ENCODE peak calls at places on chromosomes 2 and 18, in seven cellular contexts. T, O, A, Y, Q, W and U are unnamed samples.

GRCh38 chr18:4453712-4454547 is 1.2 kb downstream of the DLGAP1 start:
- DNase-seq in T (no peak), O (no peak), A (no peak), Y (no peak), Q (peak), W (no peak), U (no peak)

GRCh38 chr18:12639990-12640880 is 17.7 kb downstream of the SPIRE1 start:
- DNase-seq in T (peak), O (peak), A (peak), Y (peak), Q (no peak), W (no peak), U (peak)

GRCh38 chr2:44652701-44653100 is 288.8 kb upstream of the SIX3 start:
- DNase-seq in T (no peak), O (no peak), A (no peak), Y (no peak), Q (no peak), W (no peak), U (no peak)

GRCh38 chr2:232386740-232387450 is 8.3 kb downstream of the ALPP start:
- DNase-seq in T (no peak), O (no peak), A (no peak), Y (no peak), Q (no peak), W (no peak), U (no peak)

GRCh38 chr18:14947482-14948162 is 199.7 kb downstream of the ANKRD30B start:
- DNase-seq in T (no peak), O (no peak), A (no peak), Y (no peak), Q (no peak), W (no peak), U (no peak)

GRCh38 chr2:20012282-20013060 is at the start of gene MATN3:
- DNase-seq in T (peak), O (no peak), A (peak), Y (peak), Q (no peak), W (no peak), U (no peak)

GRCh38 chr2:134499307-134499706 is 219.5 kb downstream of the TMEM163 start:
- DNase-seq in T (no peak), O (no peak), A (no peak), Y (no peak), Q (no peak), W (no peak), U (no peak)

GRCh38 chr2:129893244-129893643 is 86.2 kb upstream of the RAB6C start:
- DNase-seq in T (no peak), O (no peak), A (no peak), Y (no peak), Q (no peak), W (no peak), U (no peak)